ENCODE peak calls at places on chromosomes 4 and X, in ten cellular contexts. K, Y, M, G, S, Z, F, D, Q and E are unnamed samples.

GRCh38 chr4:4361883-4362282 is 25.0 kb upstream of the NSG1 start:
- DNase-seq in F (no peak), D (no peak), G (no peak), Y (no peak), M (no peak), K (no peak), Q (no peak), S (no peak), Z (no peak), E (no peak)

GRCh38 chr4:94758141-94758699 is 465 bp downstream of the BMPR1B start:
- DNase-seq in S (no peak), Q (peak), M (no peak), Y (peak), K (no peak), D (peak), G (peak), F (no peak), Z (no peak), E (peak)

GRCh38 chrX:4560192-4560591 is 846.7 kb upstream of the PRKX start:
- DNase-seq in G (no peak), F (no peak), Y (no peak), Q (no peak), S (no peak), Z (no peak), K (no peak), D (no peak), M (no peak), E (no peak)

GRCh38 chr4:100581337-100581736 is 63.5 kb upstream of the EMCN start:
- DNase-seq in D (no peak), M (no peak), S (no peak), Z (peak), Q (no peak), F (peak), K (no peak), Y (no peak), G (no peak), E (no peak)

GRCh38 chr4:113673450-113673849 is 88.1 kb downstream of the CAMK2D start:
- DNase-seq in Y (no peak), M (peak), Z (no peak), S (peak), Q (no peak), K (no peak), F (peak), D (no peak), G (no peak), E (no peak)

GRCh38 chr4:177442623-177443155 is 452 bp upstream of the AGA start:
- DNase-seq in F (no peak), Q (no peak), Z (no peak), Y (no peak), S (no peak), K (no peak), D (no peak), M (peak), G (no peak), E (no peak)

GRCh38 chr4:133377286-133377685 is 228.2 kb downstream of the PCDH10 start:
- DNase-seq in S (no peak), M (no peak), Z (no peak), Y (no peak), K (no peak), G (no peak), D (no peak), Q (no peak), F (no peak), E (no peak)

GRCh38 chr4:16969696-16970135 is 71.3 kb upstream of the LDB2 start:
- DNase-seq in F (no peak), M (no peak), Y (peak), S (peak), K (peak), D (peak), Q (no peak), G (no peak), Z (no peak), E (peak)

GRCh38 chrX:149720021-149720689 is 8.3 kb downstream of the MAGEA11 start:
- DNase-seq in F (no peak), M (no peak), D (no peak), K (no peak), Z (no peak), Y (peak), S (no peak), G (no peak), Q (no peak), E (no peak)

GRCh38 chr4:5888222-5888701 is 4.6 kb downstream of the CRMP1 start:
- DNase-seq in G (no peak), D (no peak), M (no peak), Y (no peak), K (no peak), S (no peak), F (no peak), Q (no peak), Z (no peak), E (no peak)

GRCh38 chr4:152104846-152105462 is 344.1 kb upstream of the GATB start:
- DNase-seq in F (no peak), G (no peak), S (no peak), Q (no peak), K (no peak), Y (no peak), D (no peak), M (no peak), Z (no peak), E (no peak)

GRCh38 chr4:13415068-13415785 is 68.9 kb downstream of the RAB28 start:
- DNase-seq in S (no peak), Z (no peak), Q (no peak), K (no peak), F (no peak), D (no peak), G (no peak), M (no peak), Y (no peak), E (no peak)

GRCh38 chrX:130118396-130118795 is 8.1 kb upstream of the ELF4 start:
- DNase-seq in D (no peak), G (no peak), K (no peak), S (peak), Y (no peak), F (no peak), Q (peak), M (no peak), Z (no peak), E (no peak)

GRCh38 chr4:5003372-5003857 is 15.8 kb downstream of the CYTL1 start:
- DNase-seq in S (no peak), K (peak), Z (no peak), F (no peak), Y (no peak), M (peak), D (no peak), G (no peak), Q (no peak), E (no peak)

DNA sequence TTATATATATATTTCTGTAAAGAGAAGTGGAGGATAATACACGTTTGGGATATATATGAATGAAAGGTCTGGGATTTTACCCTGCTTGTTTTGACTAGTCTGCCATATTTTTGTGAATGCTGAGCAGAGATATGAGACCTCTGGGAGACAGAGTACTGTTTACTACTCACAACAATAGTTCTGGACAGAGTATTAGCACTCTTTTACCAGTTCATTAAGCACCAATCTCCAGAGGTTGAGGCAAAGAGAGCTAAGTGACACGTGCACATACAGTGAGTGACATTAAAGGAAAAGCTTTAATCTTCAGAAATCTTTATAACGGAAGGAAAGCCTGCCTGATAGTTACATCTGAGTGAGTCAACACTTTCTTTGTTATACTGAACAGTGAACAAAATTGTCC is 1452.7 kb upstream of the TENM3 start:
- DNase-seq in Y (no peak), Q (no peak), K (no peak), Z (no peak), F (no peak), D (no peak), M (no peak), S (no peak), G (no peak), E (no peak)
- H3K4me3 ChIP-seq in Y (no peak), Q (no peak), K (no peak), Z (no peak), F (no peak), D (no peak), M (no peak), S (no peak), G (no peak), E (no peak)

DNA sequence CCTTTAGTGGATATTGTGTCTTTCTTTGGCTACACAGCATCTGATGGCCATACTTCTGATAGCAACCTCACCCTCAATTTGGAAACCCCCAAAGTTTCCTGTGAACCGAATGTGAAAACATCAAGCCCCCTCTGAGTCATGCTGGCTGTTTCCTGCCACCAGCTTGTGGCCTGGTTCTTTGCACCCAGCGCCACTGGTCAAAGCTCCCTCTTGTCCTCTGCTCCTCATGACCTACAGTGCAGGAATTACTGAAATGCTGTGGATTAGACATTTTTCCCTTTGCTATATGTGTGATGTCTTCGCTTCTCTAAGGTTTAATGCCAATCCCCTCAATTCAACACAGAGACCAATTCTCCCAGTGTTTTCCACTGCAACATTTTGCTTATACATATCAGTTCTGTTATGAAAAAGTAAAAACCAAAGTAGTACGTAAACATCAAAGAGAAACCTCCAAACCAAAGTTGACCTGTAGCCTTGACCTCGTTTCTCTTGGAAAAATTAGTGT is 224.0 kb upstream of the TENM3 start:
- DNase-seq in F (no peak), G (no peak), M (no peak), Z (no peak), K (no peak), Q (no peak), S (no peak), Y (no peak), D (no peak), E (no peak)
- TF ChIP-seq POLR2A in F (no peak), G (no peak), M (no peak), Z (no peak), K (no peak), Q (no peak), S (no peak), Y (no peak), D (no peak), E (no peak)

DNA sequence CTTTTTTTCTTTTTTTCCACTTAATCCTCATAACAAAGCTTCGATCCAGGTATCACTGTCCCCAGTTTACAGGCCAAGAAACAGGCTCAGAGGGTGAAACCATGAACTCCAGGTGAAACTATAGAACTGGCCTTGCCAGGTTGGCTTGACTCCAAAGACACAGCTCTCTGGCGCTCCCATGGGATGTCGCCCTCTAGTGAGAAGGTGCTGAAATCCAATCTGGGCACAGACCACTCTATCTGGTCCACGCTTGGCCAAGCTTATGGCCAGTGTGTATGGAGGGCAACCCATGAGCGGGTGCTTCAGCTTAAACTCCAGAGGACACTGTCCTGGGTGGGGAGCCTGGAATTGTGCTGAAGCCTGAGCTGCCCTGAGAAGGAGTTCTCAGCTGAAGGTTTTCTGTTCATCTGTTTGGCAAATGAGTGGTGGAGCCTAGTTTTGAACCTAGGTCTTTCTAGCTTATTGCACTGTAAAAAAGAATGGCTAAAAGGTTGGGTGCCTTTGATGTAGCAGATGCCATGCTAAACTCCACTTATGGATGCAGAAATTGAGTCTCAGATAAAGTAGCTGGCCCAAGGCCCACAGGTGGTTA is 70.5 kb downstream of the SEL1L3 start:
- DNase-seq in Z (no peak), G (no peak), D (peak), Y (no peak), S (no peak), M (peak), F (peak), K (peak), Q (no peak), E (no peak)
- TF ChIP-seq CTCF in Z (no peak), G (no peak), D (no peak), Y (no peak), S (peak), M (peak), F (peak), K (no peak), Q (no peak), E (no peak)

GRCh38 chr4:60759518-60760245 is 440.4 kb upstream of the ADGRL3 start:
- DNase-seq in G (no peak), K (no peak), Y (no peak), Q (no peak), D (no peak), M (no peak), Z (no peak), S (no peak), F (no peak), E (no peak)

GRCh38 chr4:60757986-60758385 is 442.1 kb upstream of the ADGRL3 start:
- DNase-seq in D (no peak), Z (no peak), F (no peak), M (no peak), K (no peak), Q (no peak), S (peak), Y (no peak), G (no peak), E (no peak)
- H3K4me3 ChIP-seq in D (no peak), Z (no peak), F (no peak), M (no peak), K (no peak), Q (no peak), S (no peak), Y (no peak), G (no peak), E (no peak)

DNA sequence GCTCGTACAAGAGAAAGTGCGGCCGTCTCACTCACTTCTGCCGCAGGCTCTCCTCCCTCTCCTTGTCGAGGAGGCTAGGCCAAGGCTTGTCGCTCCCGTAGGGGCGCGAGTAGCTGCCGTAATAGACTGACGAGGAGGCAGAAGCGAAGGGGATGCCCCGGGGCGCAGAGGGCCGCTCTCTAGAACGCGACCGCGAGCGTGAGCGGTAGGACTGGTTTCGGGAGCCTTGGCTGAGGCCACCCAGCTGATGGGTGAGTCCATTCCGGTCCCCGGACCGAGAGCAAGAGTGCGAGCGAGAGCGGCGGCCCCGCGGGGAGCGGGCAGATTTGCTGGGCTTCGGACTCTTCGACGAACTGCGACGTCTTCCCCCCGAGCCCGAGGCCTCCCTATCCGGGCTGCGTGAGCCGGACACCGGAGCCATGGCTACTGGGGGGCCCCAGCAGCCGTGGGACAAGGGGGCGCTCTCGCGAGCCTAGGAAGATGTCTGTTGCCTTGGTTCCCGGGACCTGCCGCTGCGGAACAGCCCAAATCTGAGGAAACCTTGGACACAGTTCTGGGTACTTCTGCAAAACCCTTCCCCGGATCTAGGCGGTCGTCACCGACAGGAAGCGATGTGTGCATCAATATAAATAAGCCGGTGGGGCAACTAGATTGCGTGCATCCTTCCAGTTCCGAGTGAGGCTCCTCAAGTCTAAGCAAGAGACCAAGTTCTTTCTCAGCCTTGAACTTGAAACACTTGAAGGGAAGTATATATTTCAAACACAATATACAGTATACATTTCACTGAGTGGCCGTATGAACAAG is at the start of gene NKAP:
- DNase-seq in Y (peak), Z (peak), F (peak), D (peak), S (peak), M (peak), G (peak), Q (peak), K (peak), E (peak)
- TF ChIP-seq POLR2A in Y (peak), Z (peak), F (peak), D (no peak), S (peak), M (peak), G (no peak), Q (peak), K (no peak), E (no peak)

DNA sequence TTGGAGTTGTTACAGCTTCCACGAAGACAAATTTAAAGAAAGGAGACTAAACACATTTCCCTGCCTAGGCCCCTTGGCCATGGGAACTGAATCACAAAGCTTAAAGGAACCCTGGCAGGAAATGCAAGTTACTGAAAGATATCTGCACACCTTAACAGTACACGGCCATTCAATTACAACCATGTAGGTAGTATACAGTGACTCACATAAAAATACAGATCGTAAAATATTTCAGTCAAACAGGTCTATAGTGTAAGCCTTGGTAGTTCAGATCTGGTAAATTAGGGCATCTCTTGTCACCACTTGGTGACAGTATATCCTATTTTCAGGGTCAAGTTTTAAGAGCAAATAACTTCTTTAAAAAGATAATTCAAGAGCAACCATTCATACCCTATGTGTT is 112.0 kb downstream of the ATG4A start:
- DNase-seq in S (no peak), Q (no peak), Y (no peak), K (no peak), F (no peak), M (no peak), G (no peak), D (no peak), Z (no peak), E (no peak)
- TF ChIP-seq CTCF in S (no peak), Q (no peak), Y (no peak), K (no peak), F (no peak), M (no peak), G (no peak), D (no peak), Z (no peak), E (no peak)